ENCODE peak calls at places on chromosome 21, in ten cellular contexts. One of them, this sample, is unnamed.

GRCh38 chr21:31798842-31799691 is 67.1 kb upstream of the SCAF4 start:
- DNase-seq in ascending aorta: no peak
- DNase-seq in AG04449: no peak
- DNase-seq in fibroblast of pulmonary artery: no peak
- DNase-seq in left ventricle myocardium inferior: no peak
- DNase-seq in A549: no peak
- DNase-seq in astrocyte of the spinal cord: no peak
- DNase-seq in HFF-Myc: no peak
- DNase-seq in GM23338: no peak
- DNase-seq in IMR-90: peak
- DNase-seq in this sample: no peak

GRCh38 chr21:26047279-26047967 is 123.1 kb downstream of the APP start:
- DNase-seq in ascending aorta: no peak
- DNase-seq in AG04449: no peak
- DNase-seq in fibroblast of pulmonary artery: no peak
- DNase-seq in left ventricle myocardium inferior: no peak
- DNase-seq in A549: no peak
- DNase-seq in astrocyte of the spinal cord: no peak
- DNase-seq in HFF-Myc: no peak
- DNase-seq in GM23338: no peak
- DNase-seq in IMR-90: no peak
- DNase-seq in this sample: no peak

GRCh38 chr21:16085436-16085835 is 355.7 kb downstream of the USP25 start:
- DNase-seq in ascending aorta: no peak
- DNase-seq in AG04449: no peak
- DNase-seq in fibroblast of pulmonary artery: no peak
- DNase-seq in left ventricle myocardium inferior: no peak
- DNase-seq in A549: no peak
- DNase-seq in astrocyte of the spinal cord: peak
- DNase-seq in HFF-Myc: no peak
- DNase-seq in GM23338: no peak
- DNase-seq in IMR-90: peak
- DNase-seq in this sample: no peak

GRCh38 chr21:14871861-14872260 is 192.9 kb downstream of the NRIP1 start:
- DNase-seq in ascending aorta: no peak
- DNase-seq in AG04449: no peak
- DNase-seq in fibroblast of pulmonary artery: no peak
- DNase-seq in left ventricle myocardium inferior: no peak
- DNase-seq in A549: no peak
- DNase-seq in astrocyte of the spinal cord: no peak
- DNase-seq in HFF-Myc: no peak
- DNase-seq in GM23338: no peak
- DNase-seq in IMR-90: no peak
- DNase-seq in this sample: no peak

GRCh38 chr21:32413697-32414578 is 1.4 kb downstream of the EVA1C start:
- DNase-seq in ascending aorta: no peak
- DNase-seq in AG04449: no peak
- DNase-seq in fibroblast of pulmonary artery: peak
- DNase-seq in left ventricle myocardium inferior: no peak
- DNase-seq in A549: no peak
- DNase-seq in astrocyte of the spinal cord: peak
- DNase-seq in HFF-Myc: no peak
- DNase-seq in GM23338: no peak
- DNase-seq in IMR-90: no peak
- DNase-seq in this sample: peak

GRCh38 chr21:31460985-31461384 is 116.9 kb upstream of the TIAM1 start:
- DNase-seq in ascending aorta: no peak
- DNase-seq in AG04449: no peak
- DNase-seq in fibroblast of pulmonary artery: no peak
- DNase-seq in left ventricle myocardium inferior: no peak
- DNase-seq in A549: no peak
- DNase-seq in astrocyte of the spinal cord: no peak
- DNase-seq in HFF-Myc: no peak
- DNase-seq in GM23338: no peak
- DNase-seq in IMR-90: no peak
- DNase-seq in this sample: no peak

GRCh38 chr21:36816556-36817130 is 117.7 kb downstream of the SIM2 start:
- DNase-seq in ascending aorta: no peak
- DNase-seq in AG04449: no peak
- DNase-seq in fibroblast of pulmonary artery: peak
- DNase-seq in left ventricle myocardium inferior: no peak
- DNase-seq in A549: no peak
- DNase-seq in astrocyte of the spinal cord: no peak
- DNase-seq in HFF-Myc: no peak
- DNase-seq in GM23338: no peak
- DNase-seq in IMR-90: peak
- DNase-seq in this sample: no peak

GRCh38 chr21:37074195-37074510 is 1.1 kb downstream of the TTC3 start:
- DNase-seq in ascending aorta: no peak
- DNase-seq in AG04449: no peak
- DNase-seq in fibroblast of pulmonary artery: no peak
- DNase-seq in left ventricle myocardium inferior: no peak
- DNase-seq in A549: peak
- DNase-seq in astrocyte of the spinal cord: no peak
- DNase-seq in HFF-Myc: no peak
- DNase-seq in GM23338: peak
- DNase-seq in IMR-90: no peak
- DNase-seq in this sample: peak

GRCh38 chr21:8989883-8990325 is 1531.5 kb upstream of the TPTE start:
- DNase-seq in ascending aorta: peak
- DNase-seq in AG04449: no peak
- DNase-seq in fibroblast of pulmonary artery: no peak
- DNase-seq in left ventricle myocardium inferior: no peak
- DNase-seq in A549: peak
- DNase-seq in astrocyte of the spinal cord: no peak
- DNase-seq in HFF-Myc: no peak
- DNase-seq in GM23338: peak
- DNase-seq in IMR-90: no peak
- DNase-seq in this sample: no peak

GRCh38 chr21:36932417-36932816 is 34.1 kb downstream of the HLCS start:
- DNase-seq in ascending aorta: no peak
- DNase-seq in AG04449: no peak
- DNase-seq in fibroblast of pulmonary artery: no peak
- DNase-seq in left ventricle myocardium inferior: no peak
- DNase-seq in A549: no peak
- DNase-seq in astrocyte of the spinal cord: no peak
- DNase-seq in HFF-Myc: no peak
- DNase-seq in GM23338: no peak
- DNase-seq in IMR-90: no peak
- DNase-seq in this sample: no peak

GRCh38 chr21:38323721-38324591 is 67.2 kb downstream of the KCNJ15 start:
- DNase-seq in ascending aorta: no peak
- DNase-seq in AG04449: peak
- DNase-seq in fibroblast of pulmonary artery: peak
- DNase-seq in left ventricle myocardium inferior: no peak
- DNase-seq in A549: peak
- DNase-seq in astrocyte of the spinal cord: peak
- DNase-seq in HFF-Myc: peak
- DNase-seq in GM23338: peak
- DNase-seq in IMR-90: peak
- DNase-seq in this sample: peak

GRCh38 chr21:38925923-38926322 is 120.2 kb downstream of the ETS2 start:
- DNase-seq in ascending aorta: peak
- DNase-seq in AG04449: peak
- DNase-seq in fibroblast of pulmonary artery: peak
- DNase-seq in left ventricle myocardium inferior: peak
- DNase-seq in A549: no peak
- DNase-seq in astrocyte of the spinal cord: peak
- DNase-seq in HFF-Myc: peak
- DNase-seq in GM23338: no peak
- DNase-seq in IMR-90: peak
- DNase-seq in this sample: no peak

GRCh38 chr21:44601596-44602473 is 1.4 kb downstream of the KRTAP10-7 start:
- DNase-seq in ascending aorta: no peak
- DNase-seq in AG04449: no peak
- DNase-seq in fibroblast of pulmonary artery: no peak
- DNase-seq in left ventricle myocardium inferior: no peak
- DNase-seq in A549: no peak
- DNase-seq in astrocyte of the spinal cord: no peak
- DNase-seq in HFF-Myc: no peak
- DNase-seq in GM23338: no peak
- DNase-seq in IMR-90: no peak
- DNase-seq in this sample: no peak

GRCh38 chr21:44596068-44596725 is 3.9 kb upstream of the KRTAP10-6 start:
- DNase-seq in ascending aorta: no peak
- DNase-seq in AG04449: no peak
- DNase-seq in fibroblast of pulmonary artery: no peak
- DNase-seq in left ventricle myocardium inferior: no peak
- DNase-seq in A549: no peak
- DNase-seq in astrocyte of the spinal cord: no peak
- DNase-seq in HFF-Myc: no peak
- DNase-seq in GM23338: no peak
- DNase-seq in IMR-90: no peak
- DNase-seq in this sample: no peak

GRCh38 chr21:44602474-44602871 is 2.1 kb downstream of the KRTAP10-7 start:
- DNase-seq in ascending aorta: no peak
- DNase-seq in AG04449: no peak
- DNase-seq in fibroblast of pulmonary artery: no peak
- DNase-seq in left ventricle myocardium inferior: no peak
- DNase-seq in A549: no peak
- DNase-seq in astrocyte of the spinal cord: no peak
- DNase-seq in HFF-Myc: no peak
- DNase-seq in GM23338: no peak
- DNase-seq in IMR-90: no peak
- DNase-seq in this sample: no peak

GRCh38 chr21:44598031-44598430 is 2.4 kb upstream of the KRTAP10-7 start:
- DNase-seq in ascending aorta: no peak
- DNase-seq in AG04449: no peak
- DNase-seq in fibroblast of pulmonary artery: no peak
- DNase-seq in left ventricle myocardium inferior: no peak
- DNase-seq in A549: no peak
- DNase-seq in astrocyte of the spinal cord: no peak
- DNase-seq in HFF-Myc: no peak
- DNase-seq in GM23338: peak
- DNase-seq in IMR-90: no peak
- DNase-seq in this sample: peak

GRCh38 chr21:44599264-44600029 is 950 bp upstream of the KRTAP10-7 start:
- DNase-seq in ascending aorta: no peak
- DNase-seq in AG04449: no peak
- DNase-seq in fibroblast of pulmonary artery: no peak
- DNase-seq in left ventricle myocardium inferior: no peak
- DNase-seq in A549: no peak
- DNase-seq in astrocyte of the spinal cord: no peak
- DNase-seq in HFF-Myc: no peak
- DNase-seq in GM23338: no peak
- DNase-seq in IMR-90: no peak
- DNase-seq in this sample: no peak
- H3K4me3 ChIP-seq in ascending aorta: no peak
- H3K4me3 ChIP-seq in AG04449: no peak
- H3K4me3 ChIP-seq in fibroblast of pulmonary artery: no peak
- H3K4me3 ChIP-seq in left ventricle myocardium inferior: no peak
- H3K4me3 ChIP-seq in A549: no peak
- H3K4me3 ChIP-seq in astrocyte of the spinal cord: no peak
- H3K4me3 ChIP-seq in HFF-Myc: no peak
- H3K4me3 ChIP-seq in GM23338: no peak
- H3K4me3 ChIP-seq in IMR-90: no peak
- H3K4me3 ChIP-seq in this sample: no peak

GRCh38 chr21:45406801-45407628 is 2.0 kb downstream of the COL18A1 start:
- DNase-seq in ascending aorta: no peak
- DNase-seq in AG04449: no peak
- DNase-seq in fibroblast of pulmonary artery: no peak
- DNase-seq in left ventricle myocardium inferior: peak
- DNase-seq in A549: peak
- DNase-seq in astrocyte of the spinal cord: peak
- DNase-seq in HFF-Myc: no peak
- DNase-seq in GM23338: peak
- DNase-seq in IMR-90: no peak
- DNase-seq in this sample: peak
- H3K4me3 ChIP-seq in ascending aorta: peak
- H3K4me3 ChIP-seq in AG04449: no peak
- H3K4me3 ChIP-seq in fibroblast of pulmonary artery: peak
- H3K4me3 ChIP-seq in left ventricle myocardium inferior: peak
- H3K4me3 ChIP-seq in A549: peak
- H3K4me3 ChIP-seq in astrocyte of the spinal cord: peak
- H3K4me3 ChIP-seq in HFF-Myc: peak
- H3K4me3 ChIP-seq in GM23338: peak
- H3K4me3 ChIP-seq in IMR-90: peak
- H3K4me3 ChIP-seq in this sample: no peak

DNA sequence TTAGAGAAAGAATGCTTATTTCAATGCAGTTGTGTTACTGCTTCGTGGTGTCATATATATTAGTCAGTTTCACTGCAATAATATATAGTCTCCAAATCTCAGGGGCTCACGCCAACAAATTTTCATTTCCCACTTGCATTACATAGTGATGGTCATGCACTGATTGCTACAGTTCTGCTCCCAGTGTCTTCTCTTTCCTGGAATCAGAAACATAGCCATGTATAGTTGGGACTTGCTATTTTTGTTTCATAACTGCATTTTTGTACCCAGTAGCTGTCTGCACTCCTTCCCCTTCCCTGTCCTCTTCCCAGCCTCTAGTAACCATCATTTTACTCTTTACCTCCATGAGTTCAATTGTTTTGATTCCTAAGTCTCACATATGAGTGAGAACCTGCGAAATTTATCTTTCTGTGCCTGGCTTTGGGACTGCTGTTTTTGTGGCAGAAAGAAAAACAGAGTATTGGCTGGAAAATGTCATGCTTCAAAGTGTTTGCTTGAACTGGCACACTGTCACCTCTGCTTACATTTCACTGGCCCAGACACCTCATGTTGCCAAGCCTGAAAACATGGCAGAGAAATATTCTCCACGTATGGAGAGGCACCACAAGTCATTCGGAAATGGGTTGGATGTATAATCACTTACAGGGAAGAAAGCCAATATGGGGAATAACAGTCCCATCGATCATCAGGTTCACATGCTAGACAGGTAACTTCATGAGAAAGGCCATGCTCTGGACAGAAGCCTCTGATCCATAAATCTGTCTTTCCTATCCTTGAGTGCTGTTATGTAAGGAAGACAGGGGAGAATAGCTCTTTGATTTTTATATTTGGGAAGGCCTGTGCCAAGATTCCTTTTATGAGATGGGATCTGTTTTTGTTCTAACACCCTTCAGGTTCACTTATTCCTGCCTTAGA is 60.4 kb upstream of the BACH1 start:
- DNase-seq in ascending aorta: no peak
- DNase-seq in AG04449: peak
- DNase-seq in fibroblast of pulmonary artery: peak
- DNase-seq in left ventricle myocardium inferior: no peak
- DNase-seq in A549: no peak
- DNase-seq in astrocyte of the spinal cord: no peak
- DNase-seq in HFF-Myc: no peak
- DNase-seq in GM23338: no peak
- DNase-seq in IMR-90: peak
- DNase-seq in this sample: no peak
- H3K4me3 ChIP-seq in ascending aorta: no peak
- H3K4me3 ChIP-seq in AG04449: no peak
- H3K4me3 ChIP-seq in fibroblast of pulmonary artery: no peak
- H3K4me3 ChIP-seq in left ventricle myocardium inferior: no peak
- H3K4me3 ChIP-seq in A549: no peak
- H3K4me3 ChIP-seq in astrocyte of the spinal cord: no peak
- H3K4me3 ChIP-seq in HFF-Myc: no peak
- H3K4me3 ChIP-seq in GM23338: no peak
- H3K4me3 ChIP-seq in IMR-90: no peak
- H3K4me3 ChIP-seq in this sample: no peak

DNA sequence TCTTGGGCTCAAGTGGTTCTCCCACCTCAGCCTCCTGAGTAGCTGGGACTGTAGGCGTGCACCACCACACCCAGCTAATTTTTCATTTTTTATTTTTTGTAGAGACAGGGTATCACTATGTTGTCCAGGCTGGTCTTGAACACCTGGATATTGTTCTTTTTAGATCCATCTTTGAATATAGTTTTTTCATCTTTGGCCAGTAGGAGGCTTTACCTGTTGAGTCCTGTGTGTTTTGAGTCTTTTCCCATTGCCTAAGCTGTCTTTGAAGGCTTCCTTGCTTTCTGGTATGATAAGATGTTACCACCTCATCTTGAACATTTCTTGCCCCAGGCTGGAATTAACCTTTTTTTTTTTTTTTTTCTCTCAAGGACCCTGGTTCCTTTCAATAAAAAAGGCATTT is 387.8 kb upstream of the RUNX1 start:
- DNase-seq in ascending aorta: no peak
- DNase-seq in AG04449: no peak
- DNase-seq in fibroblast of pulmonary artery: no peak
- DNase-seq in left ventricle myocardium inferior: no peak
- DNase-seq in A549: no peak
- DNase-seq in astrocyte of the spinal cord: no peak
- DNase-seq in HFF-Myc: no peak
- DNase-seq in GM23338: peak
- DNase-seq in IMR-90: no peak
- DNase-seq in this sample: no peak
- H3K4me3 ChIP-seq in ascending aorta: no peak
- H3K4me3 ChIP-seq in AG04449: no peak
- H3K4me3 ChIP-seq in fibroblast of pulmonary artery: no peak
- H3K4me3 ChIP-seq in left ventricle myocardium inferior: no peak
- H3K4me3 ChIP-seq in A549: no peak
- H3K4me3 ChIP-seq in astrocyte of the spinal cord: no peak
- H3K4me3 ChIP-seq in HFF-Myc: no peak
- H3K4me3 ChIP-seq in GM23338: no peak
- H3K4me3 ChIP-seq in IMR-90: no peak
- H3K4me3 ChIP-seq in this sample: no peak

This sample was measured in A673.